ENCODE peak calls at places on chromosomes 3 and 15, in ten cellular contexts. Z, R, O, U, G, A, V, M, J and E are unnamed samples.

GRCh38 chr15:58065011-58065444 is 483 bp downstream of the ALDH1A2 start:
- DNase-seq in R (no peak), J (no peak), V (peak; percentile 44), O (peak; percentile 27), M (no peak), G (peak; percentile 40), A (no peak), Z (no peak), U (peak; percentile 18), E (peak; percentile 16)

GRCh38 chr3:106341090-106341489 is 472.3 kb upstream of the CBLB start:
- DNase-seq in G (no peak), M (no peak), A (no peak), O (no peak), J (no peak), Z (no peak), V (peak; percentile 29), U (peak; percentile 80), R (no peak), E (no peak)

GRCh38 chr3:6528951-6529350 is 332.0 kb upstream of the GRM7 start:
- DNase-seq in M (no peak), V (no peak), Z (no peak), A (no peak), R (peak; percentile 10), G (no peak), O (no peak), U (no peak), J (peak; percentile 25), E (no peak)

GRCh38 chr3:49703443-49703927 is 14.1 kb downstream of the RNF123 start:
- DNase-seq in A (peak; percentile 30), M (peak; percentile 32), R (peak; percentile 60), Z (peak; percentile 70), V (peak; percentile 75), U (peak; percentile 77), O (peak; percentile 71), G (peak; percentile 56), J (no peak), E (peak; percentile 54)

GRCh38 chr3:144636833-144637232 is 665.2 kb downstream of the DIPK2A start:
- DNase-seq in R (peak; percentile 2), U (peak; percentile 19), M (no peak), A (no peak), G (no peak), O (peak; percentile 18), Z (no peak), V (no peak), J (no peak), E (no peak)

GRCh38 chr15:52301265-52301847 is 5.8 kb upstream of the MYO5C start:
- DNase-seq in U (no peak), Z (no peak), J (no peak), G (no peak), M (no peak), A (no peak), V (no peak), O (no peak), R (peak; percentile 44), E (no peak)

GRCh38 chr3:14460342-14461005 is 58.1 kb downstream of the SLC6A6 start:
- DNase-seq in Z (peak; percentile 42), R (no peak), A (no peak), G (peak; percentile 85), O (no peak), J (peak; percentile 63), V (peak; percentile 99), U (no peak), M (peak; percentile 93), E (no peak)

GRCh38 chr15:49902791-49903481 is 216.1 kb downstream of the ATP8B4 start:
- DNase-seq in G (no peak), V (peak; percentile 92), A (no peak), R (no peak), M (peak; percentile 20), Z (no peak), U (no peak), O (no peak), J (no peak), E (no peak)

GRCh38 chr3:62632510-62633294 is 242.5 kb downstream of the CADPS start:
- DNase-seq in J (no peak), O (no peak), G (no peak), A (no peak), M (no peak), R (no peak), U (no peak), V (no peak), Z (no peak), E (no peak)

GRCh38 chr15:56985871-56986270 is 67.4 kb downstream of the TCF12 start:
- DNase-seq in M (no peak), O (no peak), A (no peak), R (no peak), V (no peak), J (no peak), Z (no peak), U (no peak), G (no peak), E (no peak)
- TF ChIP-seq CTCF in M (no peak), O (no peak), A (no peak), R (no peak), V (no peak), J (no peak), Z (no peak), U (no peak), G (no peak), E (no peak)

GRCh38 chr3:136305879-136306278 is 55.7 kb downstream of the PCCB start:
- DNase-seq in R (no peak), G (no peak), Z (no peak), A (peak; percentile 15), U (no peak), V (no peak), O (no peak), M (peak; percentile 5), J (no peak), E (no peak)
- TF ChIP-seq CTCF in R (peak; percentile 6), G (peak; percentile 46), Z (no peak), A (no peak), U (no peak), V (peak; percentile 47), O (no peak), M (peak; percentile 38), J (peak; percentile 19), E (no peak)

DNA sequence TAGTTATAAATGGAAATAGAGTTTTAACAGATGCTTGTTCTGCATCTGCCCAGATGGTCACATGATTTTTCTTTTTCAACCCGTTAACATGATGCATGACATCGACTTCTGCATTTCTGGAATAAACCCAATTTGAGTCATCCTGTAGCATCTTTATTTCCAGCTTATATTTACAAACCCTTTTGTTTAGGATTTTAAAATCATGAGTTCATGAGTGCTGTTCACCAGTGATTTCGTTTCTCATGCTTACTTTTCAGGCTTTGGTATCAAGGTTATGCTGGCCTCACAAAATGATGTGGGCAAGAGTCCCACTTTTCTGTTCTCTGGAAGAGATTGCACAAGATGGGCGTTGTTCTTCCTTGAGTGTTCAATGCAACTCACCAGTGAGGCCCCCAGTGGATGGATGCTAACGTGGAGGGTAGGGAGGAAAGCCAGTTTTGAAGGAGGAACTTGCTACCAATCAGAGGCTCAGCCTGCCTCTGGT is 5.2 kb downstream of the HRH1 start:
- DNase-seq in V (peak; percentile 91), Z (no peak), A (no peak), J (no peak), R (no peak), G (peak; percentile 70), U (no peak), M (peak; percentile 43), O (no peak), E (no peak)
- TF ChIP-seq CTCF in V (peak; percentile 38), Z (no peak), A (no peak), J (no peak), R (no peak), G (no peak), U (no peak), M (no peak), O (no peak), E (no peak)

GRCh38 chr15:65962187-65962586 is 92.9 kb downstream of the RAB11A start:
- DNase-seq in J (no peak), Z (no peak), R (no peak), U (no peak), V (no peak), A (no peak), O (no peak), G (no peak), M (no peak), E (no peak)
- TF ChIP-seq CTCF in J (no peak), Z (no peak), R (no peak), U (no peak), V (peak; percentile 6), A (no peak), O (no peak), G (no peak), M (no peak), E (no peak)

DNA sequence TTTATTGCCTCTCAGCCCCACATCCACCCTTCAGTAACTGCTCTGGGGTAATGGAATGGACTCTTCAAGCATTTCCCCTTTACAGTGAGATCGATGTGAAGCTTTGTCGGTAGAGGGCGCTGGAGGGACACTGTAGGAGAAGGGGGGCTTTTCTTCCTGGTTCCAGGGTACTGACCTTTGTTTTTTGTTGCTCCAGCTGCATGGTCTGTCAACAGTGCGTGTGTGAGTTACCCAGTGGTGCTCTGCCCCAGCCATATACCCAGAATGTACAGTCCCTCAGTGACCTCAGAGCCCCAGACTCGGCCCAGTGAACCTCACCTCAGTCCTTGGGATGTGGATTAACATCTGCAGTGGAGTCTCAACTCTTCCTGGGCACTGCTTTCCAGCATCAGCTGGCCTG is 180.3 kb upstream of the TSC22D2 start:
- DNase-seq in A (no peak), M (peak; percentile 70), R (peak; percentile 62), V (peak; percentile 82), Z (peak; percentile 86), O (peak; percentile 85), J (no peak), U (peak; percentile 83), G (peak; percentile 43), E (no peak)
- TF ChIP-seq CTCF in A (peak; percentile 95), M (peak; percentile 89), R (peak; percentile 87), V (peak; percentile 87), Z (peak; percentile 42), O (peak; percentile 80), J (peak; percentile 79), U (peak; percentile 82), G (peak; percentile 59), E (no peak)

GRCh38 chr3:50737511-50738251 is 63.0 kb downstream of the DOCK3 start:
- DNase-seq in A (no peak), J (no peak), M (no peak), R (no peak), O (no peak), Z (no peak), U (no peak), V (no peak), G (no peak), E (no peak)
- TF ChIP-seq CTCF in A (no peak), J (no peak), M (no peak), R (no peak), O (no peak), Z (no peak), U (no peak), V (no peak), G (no peak), E (no peak)

GRCh38 chr3:75395601-75396315 is 268.4 kb upstream of the FRG2C start:
- DNase-seq in Z (no peak), A (no peak), V (no peak), M (no peak), J (no peak), R (no peak), G (no peak), U (no peak), O (no peak), E (no peak)

DNA sequence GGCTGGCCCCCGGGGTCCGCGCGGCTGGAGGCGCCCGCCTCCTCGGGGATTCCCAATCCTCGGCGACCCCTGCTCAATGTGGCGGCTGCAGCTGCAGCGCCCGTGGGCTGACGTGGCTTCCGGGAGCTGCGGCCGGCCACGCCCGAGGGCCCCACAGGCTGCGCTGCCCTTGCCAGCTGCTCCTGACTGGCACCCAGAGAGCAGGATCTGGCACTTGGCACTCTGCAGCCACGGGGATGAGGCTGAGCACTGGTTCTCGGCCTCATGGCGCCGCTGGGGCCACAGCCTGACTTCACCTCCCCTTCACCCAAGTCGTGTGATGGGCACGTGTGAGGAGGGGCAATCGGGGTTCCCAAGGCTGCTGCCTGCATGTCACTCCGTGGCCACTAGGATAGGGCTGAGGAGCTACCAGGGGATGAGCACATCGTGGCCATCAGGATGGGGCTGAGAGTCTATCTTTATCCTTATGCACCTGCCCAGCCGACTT is 267.8 kb upstream of the FRG2C start:
- DNase-seq in R (no peak), U (no peak), V (no peak), M (no peak), G (no peak), A (no peak), J (no peak), O (no peak), Z (no peak), E (no peak)
- TF ChIP-seq CTCF in R (no peak), U (no peak), V (no peak), M (peak; percentile 7), G (no peak), A (no peak), J (no peak), O (no peak), Z (no peak), E (no peak)